ENCODE peak calls at places on chromosomes 11 and 22, in four cellular contexts. One of them, this sample, is unnamed.

GRCh38 chr11:15613799-15614198 is 499.1 kb downstream of the INSC start:
- DNase-seq in Jurkat, Clone E6-1: no peak
- DNase-seq in CD8-positive, alpha-beta memory T cell: no peak
- DNase-seq in activated CD4-positive, alpha-beta T cell treated with anti-CD3 and anti-CD28 coated beads, Interleukin-2, amount 50 U/mL, for 4 hours: no peak
- DNase-seq in this sample: no peak

GRCh38 chr22:48423481-48423901 is 1404.2 kb downstream of the BRD1 start:
- DNase-seq in Jurkat, Clone E6-1: no peak
- DNase-seq in CD8-positive, alpha-beta memory T cell: no peak
- DNase-seq in activated CD4-positive, alpha-beta T cell treated with anti-CD3 and anti-CD28 coated beads, Interleukin-2, amount 50 U/mL, for 4 hours: no peak
- DNase-seq in this sample: no peak

GRCh38 chr22:20057596-20058268 is 22.3 kb upstream of the DGCR8 start:
- DNase-seq in activated CD4-positive, alpha-beta T cell treated with anti-CD3 and anti-CD28 coated beads, Interleukin-2, amount 50 U/mL, for 4 hours: no peak
- DNase-seq in CD8-positive, alpha-beta memory T cell: no peak
- DNase-seq in Jurkat, Clone E6-1: no peak
- DNase-seq in this sample: no peak

GRCh38 chr11:119030029-119030328 is 698 bp downstream of the SLC37A4 start:
- DNase-seq in activated CD4-positive, alpha-beta T cell treated with anti-CD3 and anti-CD28 coated beads, Interleukin-2, amount 50 U/mL, for 4 hours: no peak
- DNase-seq in Jurkat, Clone E6-1: no peak
- DNase-seq in CD8-positive, alpha-beta memory T cell: no peak
- DNase-seq in this sample: no peak

GRCh38 chr22:38462960-38463784 is 4.7 kb upstream of the KDELR3 start:
- DNase-seq in Jurkat, Clone E6-1: no peak
- DNase-seq in activated CD4-positive, alpha-beta T cell treated with anti-CD3 and anti-CD28 coated beads, Interleukin-2, amount 50 U/mL, for 4 hours: no peak
- DNase-seq in CD8-positive, alpha-beta memory T cell: no peak
- DNase-seq in this sample: no peak

GRCh38 chr11:3920148-3920852 is 64.8 kb downstream of the STIM1 start:
- DNase-seq in CD8-positive, alpha-beta memory T cell: peak; percentile 79
- DNase-seq in activated CD4-positive, alpha-beta T cell treated with anti-CD3 and anti-CD28 coated beads, Interleukin-2, amount 50 U/mL, for 4 hours: peak; percentile 75
- DNase-seq in Jurkat, Clone E6-1: peak; percentile 54
- DNase-seq in this sample: peak; percentile 91

GRCh38 chr22:20442485-20443284 is 5.1 kb upstream of the SCARF2 start:
- DNase-seq in Jurkat, Clone E6-1: no peak
- DNase-seq in CD8-positive, alpha-beta memory T cell: no peak
- DNase-seq in activated CD4-positive, alpha-beta T cell treated with anti-CD3 and anti-CD28 coated beads, Interleukin-2, amount 50 U/mL, for 4 hours: no peak
- DNase-seq in this sample: no peak

GRCh38 chr11:59891781-59892181 is 13.2 kb downstream of the OOSP3 start:
- DNase-seq in CD8-positive, alpha-beta memory T cell: no peak
- DNase-seq in activated CD4-positive, alpha-beta T cell treated with anti-CD3 and anti-CD28 coated beads, Interleukin-2, amount 50 U/mL, for 4 hours: no peak
- DNase-seq in Jurkat, Clone E6-1: no peak
- DNase-seq in this sample: no peak

GRCh38 chr11:47415949-47416472 is 7.6 kb downstream of the SLC39A13 start:
- DNase-seq in Jurkat, Clone E6-1: no peak
- DNase-seq in CD8-positive, alpha-beta memory T cell: no peak
- DNase-seq in activated CD4-positive, alpha-beta T cell treated with anti-CD3 and anti-CD28 coated beads, Interleukin-2, amount 50 U/mL, for 4 hours: no peak
- DNase-seq in this sample: no peak

GRCh38 chr11:119594639-119595249 is 134.3 kb downstream of the NECTIN1 start:
- DNase-seq in Jurkat, Clone E6-1: no peak
- DNase-seq in activated CD4-positive, alpha-beta T cell treated with anti-CD3 and anti-CD28 coated beads, Interleukin-2, amount 50 U/mL, for 4 hours: no peak
- DNase-seq in CD8-positive, alpha-beta memory T cell: no peak
- DNase-seq in this sample: no peak

GRCh38 chr22:45429921-45430775 is 16.7 kb downstream of the RIBC2 start:
- DNase-seq in Jurkat, Clone E6-1: no peak
- DNase-seq in CD8-positive, alpha-beta memory T cell: no peak
- DNase-seq in activated CD4-positive, alpha-beta T cell treated with anti-CD3 and anti-CD28 coated beads, Interleukin-2, amount 50 U/mL, for 4 hours: no peak
- DNase-seq in this sample: no peak

GRCh38 chr22:26887916-26888315 is 230.5 kb downstream of the MIAT start:
- DNase-seq in activated CD4-positive, alpha-beta T cell treated with anti-CD3 and anti-CD28 coated beads, Interleukin-2, amount 50 U/mL, for 4 hours: no peak
- DNase-seq in Jurkat, Clone E6-1: no peak
- DNase-seq in CD8-positive, alpha-beta memory T cell: no peak
- DNase-seq in this sample: no peak

GRCh38 chr11:134342572-134343340 is 11.0 kb downstream of the GLB1L2 start:
- DNase-seq in Jurkat, Clone E6-1: no peak
- DNase-seq in activated CD4-positive, alpha-beta T cell treated with anti-CD3 and anti-CD28 coated beads, Interleukin-2, amount 50 U/mL, for 4 hours: no peak
- DNase-seq in CD8-positive, alpha-beta memory T cell: no peak
- DNase-seq in this sample: no peak

GRCh38 chr11:64152841-64153691 is 12.8 kb downstream of the MACROD1 start:
- DNase-seq in activated CD4-positive, alpha-beta T cell treated with anti-CD3 and anti-CD28 coated beads, Interleukin-2, amount 50 U/mL, for 4 hours: peak; percentile 59
- DNase-seq in Jurkat, Clone E6-1: peak; percentile 14
- DNase-seq in CD8-positive, alpha-beta memory T cell: peak; percentile 72
- DNase-seq in this sample: peak; percentile 55

GRCh38 chr11:24064309-24064903 is 432.4 kb upstream of the LUZP2 start:
- DNase-seq in Jurkat, Clone E6-1: no peak
- DNase-seq in activated CD4-positive, alpha-beta T cell treated with anti-CD3 and anti-CD28 coated beads, Interleukin-2, amount 50 U/mL, for 4 hours: no peak
- DNase-seq in CD8-positive, alpha-beta memory T cell: no peak
- DNase-seq in this sample: no peak

GRCh38 chr22:40791241-40791640 is 27.9 kb downstream of the SLC25A17 start:
- DNase-seq in CD8-positive, alpha-beta memory T cell: no peak
- DNase-seq in Jurkat, Clone E6-1: no peak
- DNase-seq in activated CD4-positive, alpha-beta T cell treated with anti-CD3 and anti-CD28 coated beads, Interleukin-2, amount 50 U/mL, for 4 hours: no peak
- DNase-seq in this sample: no peak